ENCODE peak calls at places on chromosome 17, in eight cellular contexts. N, S, A, C, W, M, D and Y are unnamed samples.

GRCh38 chr17:75795820-75796607 is 11.4 kb downstream of the UNK start:
- DNase-seq in N (no peak), S (no peak), A (no peak), C (no peak), W (no peak), M (no peak), D (no peak), Y (no peak)

GRCh38 chr17:29592850-29593545 is at the start of gene ANKRD13B:
- DNase-seq in N (peak; percentile 71), S (no peak), A (peak; percentile 76), C (peak; percentile 51), W (peak; percentile 56), M (no peak), D (no peak), Y (no peak)

GRCh38 chr17:35359396-35359795 is 14.0 kb downstream of the SLFN11 start:
- DNase-seq in N (no peak), S (no peak), A (no peak), C (no peak), W (no peak), M (no peak), D (no peak), Y (no peak)

GRCh38 chr17:3660311-3660891 is 8.0 kb downstream of the TAX1BP3 start:
- DNase-seq in N (no peak), S (no peak), A (no peak), C (no peak), W (no peak), M (no peak), D (no peak), Y (peak; percentile 31)

GRCh38 chr17:50890675-50891516 is 24.7 kb upstream of the TOB1 start:
- DNase-seq in N (no peak), S (no peak), A (no peak), C (no peak), W (no peak), M (no peak), D (no peak), Y (no peak)

GRCh38 chr17:1759529-1759928 is 2.3 kb upstream of the SERPINF1 start:
- DNase-seq in N (no peak), S (no peak), A (no peak), C (no peak), W (no peak), M (no peak), D (no peak), Y (no peak)

GRCh38 chr17:43416998-43417891 is 18.5 kb downstream of the ARL4D start:
- DNase-seq in N (no peak), S (no peak), A (no peak), C (no peak), W (no peak), M (no peak), D (no peak), Y (no peak)

GRCh38 chr17:64420143-64420670 is 28.7 kb upstream of the MILR1 start:
- DNase-seq in N (no peak), S (peak; percentile 17), A (peak; percentile 74), C (peak; percentile 67), W (peak; percentile 17), M (no peak), D (no peak), Y (peak; percentile 47)

GRCh38 chr17:62714016-62714777 is 86.7 kb downstream of the MRC2 start:
- DNase-seq in N (no peak), S (no peak), A (no peak), C (no peak), W (no peak), M (no peak), D (no peak), Y (peak; percentile 25)

GRCh38 chr17:60107526-60108257 is 29.0 kb upstream of the HEATR6 start:
- DNase-seq in N (no peak), S (no peak), A (no peak), C (no peak), W (no peak), M (no peak), D (no peak), Y (no peak)